ENCODE peak calls at places on chromosomes 11 and 22, in seven cellular contexts. A is endothelial cell, N is heart right ventricle, U is GM18507, S is Karpas-422, I is esophagus squamous epithelium, G is HAP-1. P is an unnamed sample.
A peak's percentile ranks its signal among the peaks of the same experiment; 100 is the strongest.

GRCh38 chr22:49993649-49994360 is 18.8 kb downstream of the IL17REL start:
- DNase-seq in N (no peak), A (no peak), S (no peak), U (no peak), I (no peak), G (no peak), P (no peak)

GRCh38 chr22:43186272-43187170 is at the start of gene TTLL12:
- DNase-seq in I (no peak), U (peak; percentile 68), N (peak; percentile 72), G (peak; percentile 19), S (peak; percentile 85), A (peak; percentile 61), P (peak; percentile 82)

GRCh38 chr11:39589391-39589790 is 1870.1 kb downstream of the LRRC4C start:
- DNase-seq in S (no peak), N (no peak), I (no peak), G (no peak), A (no peak), U (no peak), P (no peak)

GRCh38 chr11:44916316-44916715 is 34.4 kb downstream of the TP53I11 start:
- DNase-seq in A (no peak), S (no peak), N (no peak), G (no peak), I (no peak), U (no peak), P (no peak)

GRCh38 chr11:102994101-102994500 is 38.6 kb upstream of the MMP13 start:
- DNase-seq in S (no peak), A (no peak), U (no peak), I (no peak), N (no peak), G (no peak), P (no peak)

GRCh38 chr22:37824674-37825641 is 1.8 kb downstream of the GALR3 start:
- DNase-seq in U (no peak), I (no peak), G (no peak), A (no peak), N (no peak), S (no peak), P (peak; percentile 45)

GRCh38 chr11:126999366-126999765 is 1.2 kb downstream of the KIRREL3 start:
- DNase-seq in I (no peak), G (no peak), U (no peak), N (no peak), A (no peak), S (no peak), P (no peak)

GRCh38 chr11:69211540-69212120 is 55.9 kb downstream of the SMIM38 start:
- DNase-seq in U (no peak), G (no peak), I (no peak), S (no peak), N (no peak), A (no peak), P (no peak)

GRCh38 chr22:43110927-43111623 is 525 bp downstream of the BIK start:
- DNase-seq in I (no peak), G (no peak), S (no peak), U (no peak), N (peak; percentile 33), A (no peak), P (peak; percentile 77)

GRCh38 chr11:130383363-130384168 is 44.8 kb downstream of the ADAMTS8 start:
- DNase-seq in S (no peak), I (no peak), G (no peak), U (no peak), A (no peak), N (no peak), P (no peak)